ENCODE peak calls at places on chromosomes 1 and 21, in six cellular contexts. Q is HTR-8/SVneo, S is non-pigmented ciliary epithelial cell, H is fibroblast of gingiva, T is midbrain, X is activated T-cell treated with anti-CD3 and anti-CD28 coated beads for 1 hour. R is an unnamed sample.
A peak's percentile ranks its signal among the peaks of the same experiment; 100 is the strongest.

GRCh38 chr1:1833916-1834325 is 55.7 kb upstream of the NADK start:
- DNase-seq in Q (no peak), S (no peak), H (no peak), T (no peak), X (no peak), R (no peak)

GRCh38 chr1:64940026-64940425 is 26.3 kb downstream of the JAK1 start:
- DNase-seq in Q (no peak), S (no peak), H (no peak), T (no peak), X (no peak), R (no peak)

GRCh38 chr1:192513697-192514096 is 61.9 kb upstream of the RGS1 start:
- DNase-seq in Q (no peak), S (no peak), H (no peak), T (no peak), X (no peak), R (no peak)

GRCh38 chr1:212219679-212220463 is 65.3 kb upstream of the PPP2R5A start:
- DNase-seq in Q (peak; percentile 35), S (peak; percentile 37), H (no peak), T (no peak), X (no peak), R (no peak)

GRCh38 chr1:5911157-5911556 is 81.1 kb downstream of the NPHP4 start:
- DNase-seq in Q (no peak), S (no peak), H (no peak), T (no peak), X (no peak), R (no peak)

GRCh38 chr1:239363920-239364319 is 22.4 kb upstream of the CHRM3 start:
- DNase-seq in Q (no peak), S (no peak), H (no peak), T (no peak), X (no peak), R (no peak)

GRCh38 chr1:29676496-29676895 is 440.2 kb downstream of the PTPRU start:
- DNase-seq in Q (no peak), S (no peak), H (no peak), T (no peak), X (no peak), R (no peak)

GRCh38 chr1:172612478-172612877 is 46.4 kb upstream of the FASLG start:
- DNase-seq in Q (no peak), S (no peak), H (no peak), T (no peak), X (no peak), R (no peak)

GRCh38 chr1:29632436-29633270 is 396.3 kb downstream of the PTPRU start:
- DNase-seq in Q (no peak), S (no peak), H (no peak), T (no peak), X (no peak), R (no peak)

GRCh38 chr1:219278288-219278687 is 104.6 kb downstream of the LYPLAL1 start:
- DNase-seq in Q (no peak), S (no peak), H (no peak), T (no peak), X (no peak), R (no peak)

GRCh38 chr1:16612332-16613172 is 812 bp downstream of the NBPF1 start:
- DNase-seq in Q (peak; percentile 74), S (peak; percentile 83), H (peak; percentile 95), T (peak; percentile 80), X (no peak), R (peak; percentile 42)

GRCh38 chr1:19450811-19451564 is 34.4 kb downstream of the CAPZB start:
- DNase-seq in Q (peak; percentile 72), S (peak; percentile 91), H (peak; percentile 97), T (no peak), X (no peak), R (no peak)

GRCh38 chr1:8011016-8011415 is 15.1 kb downstream of the ERRFI1 start:
- DNase-seq in Q (no peak), S (no peak), H (no peak), T (no peak), X (no peak), R (no peak)

GRCh38 chr1:226545806-226546596 is 2.6 kb upstream of the STUM start:
- DNase-seq in Q (no peak), S (no peak), H (no peak), T (no peak), X (no peak), R (no peak)

GRCh38 chr1:225746361-225747179 is 31.1 kb upstream of the SRP9 start:
- DNase-seq in Q (peak; percentile 69), S (no peak), H (peak; percentile 81), T (peak; percentile 32), X (no peak), R (no peak)

GRCh38 chr1:6724517-6725141 is 23.0 kb upstream of the DNAJC11 start:
- DNase-seq in Q (peak; percentile 62), S (no peak), H (peak; percentile 57), T (no peak), X (no peak), R (no peak)

GRCh38 chr1:39845569-39846566 is 37.4 kb downstream of the TRIT1 start:
- DNase-seq in Q (no peak), S (peak; percentile 75), H (peak; percentile 41), T (peak; percentile 69), X (peak; percentile 51), R (peak; percentile 75)

GRCh38 chr1:150995896-150996295 is 10.8 kb downstream of the MINDY1 start:
- DNase-seq in Q (no peak), S (no peak), H (peak; percentile 71), T (peak; percentile 38), X (peak; percentile 15), R (no peak)

GRCh38 chr1:167312871-167313270 is 92.2 kb downstream of the POU2F1 start:
- DNase-seq in Q (no peak), S (no peak), H (no peak), T (no peak), X (no peak), R (no peak)

GRCh38 chr1:63624911-63625310 is 31.7 kb downstream of the PGM1 start:
- DNase-seq in Q (no peak), S (no peak), H (no peak), T (no peak), X (no peak), R (no peak)

GRCh38 chr1:76053021-76053420 is 21.5 kb upstream of the ST6GALNAC3 start:
- DNase-seq in Q (no peak), S (no peak), H (peak; percentile 13), T (no peak), X (no peak), R (no peak)

GRCh38 chr21:33374080-33374873 is 28.9 kb upstream of the IFNGR2 start:
- DNase-seq in Q (no peak), S (peak; percentile 34), H (peak; percentile 67), T (no peak), X (peak; percentile 51), R (peak; percentile 57)

GRCh38 chr1:218705911-218706893 is 361.1 kb downstream of the TGFB2 start:
- DNase-seq in Q (peak; percentile 86), S (peak; percentile 100), H (peak; percentile 86), T (no peak), X (no peak), R (no peak)

GRCh38 chr1:17826165-17826488 is 71.0 kb downstream of the ACTL8 start:
- DNase-seq in Q (peak; percentile 51), S (no peak), H (peak; percentile 10), T (no peak), X (no peak), R (peak; percentile 46)

GRCh38 chr21:32918467-32919140 is 107.1 kb upstream of the OLIG2 start:
- DNase-seq in Q (no peak), S (no peak), H (no peak), T (no peak), X (no peak), R (no peak)

GRCh38 chr1:233172201-233172600 is 123.3 kb downstream of the PCNX2 start:
- DNase-seq in Q (peak; percentile 37), S (no peak), H (peak; percentile 47), T (no peak), X (no peak), R (no peak)

GRCh38 chr1:220928725-220929297 is 49.6 kb downstream of the HLX start:
- DNase-seq in Q (no peak), S (no peak), H (no peak), T (no peak), X (no peak), R (no peak)

GRCh38 chr1:21836729-21837128 is 24.7 kb downstream of the LDLRAD2 start:
- DNase-seq in Q (no peak), S (no peak), H (no peak), T (no peak), X (no peak), R (no peak)

GRCh38 chr21:45154511-45155508 is 80.4 kb downstream of the ADARB1 start:
- DNase-seq in Q (no peak), S (peak; percentile 68), H (peak; percentile 27), T (no peak), X (no peak), R (peak; percentile 18)

GRCh38 chr1:213511173-213511572 is 460.1 kb downstream of the RPS6KC1 start:
- DNase-seq in Q (no peak), S (no peak), H (no peak), T (no peak), X (no peak), R (no peak)

GRCh38 chr1:168893359-168893791 is 164.4 kb upstream of the DPT start:
- DNase-seq in Q (no peak), S (no peak), H (peak; percentile 13), T (no peak), X (no peak), R (no peak)

GRCh38 chr1:111742938-111743549 is 3.8 kb upstream of the INKA2 start:
- DNase-seq in Q (no peak), S (no peak), H (no peak), T (no peak), X (no peak), R (no peak)

GRCh38 chr1:16073490-16074104 is at the start of gene FAM131C:
- DNase-seq in Q (peak; percentile 60), S (no peak), H (no peak), T (peak; percentile 20), X (peak; percentile 25), R (peak; percentile 65)

GRCh38 chr1:39266792-39267191 is 62.3 kb downstream of the MACF1 start:
- DNase-seq in Q (no peak), S (no peak), H (no peak), T (no peak), X (no peak), R (no peak)